ENCODE peak calls at places on chromosomes 6 and 20, in four cellular contexts. Q, R, D and K are unnamed samples.

GRCh38 chr6:136657629-136658028 is 107.4 kb upstream of the MAP7 start:
- DNase-seq in Q (no peak), R (no peak), D (no peak), K (no peak)

GRCh38 chr6:44339301-44339700 is 3.1 kb upstream of the SPATS1 start:
- DNase-seq in Q (no peak), R (no peak), D (no peak), K (peak; percentile 27)

GRCh38 chr6:31122803-31123706 is 2.8 kb upstream of the CDSN start:
- DNase-seq in Q (peak; percentile 30), R (no peak), D (peak; percentile 89), K (peak; percentile 98)

GRCh38 chr6:142013875-142014495 is 118.7 kb upstream of the GJE1 start:
- DNase-seq in Q (no peak), R (no peak), D (no peak), K (no peak)

GRCh38 chr20:40606660-40607059 is 82.4 kb downstream of the MAFB start:
- DNase-seq in Q (no peak), R (peak; percentile 34), D (no peak), K (no peak)

GRCh38 chr20:59004493-59004762 is 2.6 kb downstream of the CTSZ start:
- DNase-seq in Q (no peak), R (no peak), D (no peak), K (peak; percentile 59)

GRCh38 chr6:105678516-105678915 is 275.6 kb upstream of the PREP start:
- DNase-seq in Q (no peak), R (no peak), D (no peak), K (no peak)

GRCh38 chr20:11582073-11582472 is 335.6 kb upstream of the BTBD3 start:
- DNase-seq in Q (no peak), R (no peak), D (peak; percentile 5), K (no peak)

GRCh38 chr20:22495172-22495571 is 89.2 kb downstream of the FOXA2 start:
- DNase-seq in Q (no peak), R (peak; percentile 30), D (no peak), K (no peak)

GRCh38 chr6:14270925-14271791 is 153.6 kb downstream of the CD83 start:
- DNase-seq in Q (peak; percentile 98), R (no peak), D (peak; percentile 100), K (peak; percentile 96)

GRCh38 chr20:9051508-9051907 is 17.4 kb upstream of the PLCB4 start:
- DNase-seq in Q (peak; percentile 58), R (no peak), D (peak; percentile 93), K (peak; percentile 88)

GRCh38 chr6:105364243-105364642 is 38.6 kb downstream of the PREP start:
- DNase-seq in Q (no peak), R (no peak), D (peak; percentile 97), K (no peak)

GRCh38 chr6:98847767-98848538 is 13.6 kb downstream of the POU3F2 start:
- DNase-seq in Q (no peak), R (peak; percentile 76), D (no peak), K (peak; percentile 68)

GRCh38 chr6:12420626-12421025 is 130.5 kb downstream of the EDN1 start:
- DNase-seq in Q (no peak), R (no peak), D (peak; percentile 90), K (no peak)

GRCh38 chr20:38764563-38765355 is 16.5 kb downstream of the ACTR5 start:
- DNase-seq in Q (peak; percentile 57), R (no peak), D (peak; percentile 90), K (peak; percentile 92)

GRCh38 chr20:24958506-24959385 is 9.7 kb downstream of the CST7 start:
- DNase-seq in Q (no peak), R (no peak), D (no peak), K (no peak)
- H3K4me1 ChIP-seq in Q (no peaks in the 10 kb centered on the region), R (no peaks in the 10 kb centered on the region), D (no peaks in the 10 kb centered on the region), K (no peaks in the 10 kb centered on the region)

GRCh38 chr6:151400473-151400872 is 9.1 kb upstream of the ZBTB2 start:
- DNase-seq in Q (no peak), R (no peak), D (peak; percentile 10), K (peak; percentile 86)

GRCh38 chr6:151402228-151402627 is 10.9 kb upstream of the ZBTB2 start:
- DNase-seq in Q (no peak), R (no peak), D (no peak), K (no peak)

GRCh38 chr6:151403919-151404308 is 12.6 kb upstream of the ZBTB2 start:
- DNase-seq in Q (no peak), R (no peak), D (no peak), K (peak; percentile 50)

GRCh38 chr6:151399679-151400078 is 8.3 kb upstream of the ZBTB2 start:
- DNase-seq in Q (peak; percentile 20), R (no peak), D (peak; percentile 68), K (no peak)
- H3K27ac ChIP-seq in Q (peak overlapping the region; percentile 64), R (no peak overlapping the region), D (peak overlapping the region; percentile 26), K (peak overlapping the region; percentile 47)

GRCh38 chr6:118746100-118746874 is 94.9 kb upstream of the CEP85L start:
- DNase-seq in Q (no peak), R (no peak), D (no peak), K (no peak)

GRCh38 chr6:118751072-118751471 is 99.7 kb upstream of the CEP85L start:
- DNase-seq in Q (no peak), R (no peak), D (no peak), K (no peak)

GRCh38 chr6:118745156-118745555 is 93.8 kb upstream of the CEP85L start:
- DNase-seq in Q (no peak), R (no peak), D (no peak), K (no peak)

GRCh38 chr6:118750143-118750542 is 98.8 kb upstream of the CEP85L start:
- DNase-seq in Q (no peak), R (no peak), D (peak; percentile 29), K (no peak)

DNA sequence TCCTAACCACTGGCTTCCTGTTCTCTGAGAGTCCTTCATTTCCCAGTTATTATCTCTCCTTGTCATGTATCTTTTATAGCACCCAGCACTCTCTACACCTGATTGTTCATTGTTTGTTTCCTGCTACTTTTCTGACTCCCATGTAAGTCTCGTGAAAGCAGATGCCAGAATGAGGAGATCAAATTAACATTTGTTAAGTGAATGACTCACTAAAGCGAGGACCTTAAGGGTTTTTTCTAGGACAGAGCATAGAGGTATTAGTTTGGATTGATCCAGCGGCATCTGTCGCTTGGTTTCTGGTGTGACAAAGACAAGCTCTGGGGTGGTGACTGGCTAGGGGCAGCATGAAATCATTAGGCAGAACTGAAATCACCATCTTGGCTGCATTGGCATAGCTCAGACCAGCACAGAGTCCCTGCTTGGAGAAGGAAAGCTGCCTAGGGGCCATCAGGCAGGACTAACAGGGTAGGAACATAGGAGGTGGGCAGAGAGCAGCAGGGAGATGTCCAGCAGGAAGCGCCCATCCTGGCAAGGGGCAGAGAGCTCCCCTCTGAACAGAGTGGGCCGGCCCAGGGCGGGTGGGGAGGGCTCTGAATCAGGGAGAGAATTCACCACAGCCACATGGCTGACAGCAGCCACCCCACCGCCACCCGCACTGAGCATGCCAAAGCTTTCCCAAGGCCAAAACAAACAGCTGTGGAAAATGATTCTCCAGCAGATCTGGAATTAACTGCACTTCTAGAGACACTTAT is 97.1 kb upstream of the CEP85L start:
- DNase-seq in Q (no peak), R (peak; percentile 53), D (peak; percentile 45), K (peak; percentile 83)
- H3K4me2 ChIP-seq in Q (no peak overlapping the region), R (peak overlapping the region; percentile 27), D (peak overlapping the region; percentile 39), K (peak overlapping the region; percentile 89)

DNA sequence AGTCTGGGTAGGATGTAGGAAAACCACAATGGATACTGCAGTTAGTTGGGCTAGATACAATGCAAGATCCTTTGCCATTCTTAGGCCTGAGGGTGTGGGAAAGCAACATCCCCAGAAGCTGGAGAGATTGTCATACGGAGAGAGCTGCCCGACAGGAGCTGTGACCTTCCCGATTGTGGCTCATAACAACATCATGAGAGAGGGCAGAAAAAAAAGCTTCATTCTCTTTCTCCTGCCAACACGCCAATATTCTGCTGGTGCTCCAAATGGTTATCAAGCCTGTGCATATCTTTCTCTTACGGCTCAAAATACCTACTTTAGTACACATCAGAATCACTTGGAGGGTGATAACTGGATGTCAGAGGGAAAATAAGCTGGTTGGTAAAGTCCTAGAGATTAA is 81.1 kb downstream of the IBTK start:
- DNase-seq in Q (no peak), R (no peak), D (no peak), K (peak; percentile 25)
- H3K4me1 ChIP-seq in Q (no peaks in the 10 kb centered on the region), R (no peaks in the 10 kb centered on the region), D (no peaks in the 10 kb centered on the region), K (no peaks in the 10 kb centered on the region)

DNA sequence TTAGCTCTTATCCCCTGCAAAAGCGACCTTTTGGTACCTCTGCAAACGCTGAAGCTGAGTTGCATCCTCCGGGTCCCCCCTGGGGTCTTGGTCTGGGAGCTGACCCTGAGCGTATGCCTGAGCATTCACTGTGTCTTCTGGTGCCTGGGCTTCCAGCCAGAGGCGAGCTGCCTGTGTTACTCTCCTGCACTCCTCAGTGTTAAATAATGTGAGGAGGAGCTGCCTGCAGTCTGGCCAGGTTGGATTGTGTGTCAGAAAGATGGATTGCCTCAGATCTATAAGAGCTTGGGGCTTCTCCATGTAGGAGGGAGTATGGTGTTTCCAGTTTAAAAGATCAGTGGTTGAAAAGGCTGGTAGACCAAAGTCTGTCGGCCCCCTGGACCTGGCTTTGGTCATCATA is 8.7 kb upstream of the GMPR start:
- DNase-seq in Q (no peak), R (no peak), D (no peak), K (no peak)
- H3K27ac ChIP-seq in Q (no peak overlapping the region), R (no peak overlapping the region), D (no peak overlapping the region), K (no peak overlapping the region)